ENCODE peak calls at places on chromosomes 13 and 19, in seven cellular contexts. U is neural crest cell; P is left colon; V is GM03348; N is uterus; F is psoas muscle; G is CD8-positive, alpha-beta T cell. M is an unnamed sample.

GRCh38 chr19:42062381-42062780 is 7.6 kb downstream of the GRIK5 start:
- DNase-seq in U (no peak), P (no peak), V (no peak), N (no peak), F (no peak), G (no peak), M (no peak)

GRCh38 chr19:38806371-38806770 is 6.4 kb downstream of the LGALS4 start:
- DNase-seq in U (no peak), P (no peak), V (no peak), N (no peak), F (no peak), G (no peak), M (no peak)

GRCh38 chr13:95540848-95541247 is 11.7 kb upstream of the CLDN10 start:
- DNase-seq in U (no peak), P (no peak), V (no peak), N (no peak), F (peak; percentile 80), G (no peak), M (no peak)

GRCh38 chr13:22848539-22849052 is 332.2 kb upstream of the SGCG start:
- DNase-seq in U (no peak), P (peak; percentile 28), V (no peak), N (no peak), F (peak; percentile 68), G (no peak), M (no peak)

GRCh38 chr19:875265-875879 is 15.9 kb downstream of the CFD start:
- DNase-seq in U (no peak), P (no peak), V (no peak), N (no peak), F (no peak), G (no peak), M (no peak)

GRCh38 chr13:112885782-112886268 is 83.2 kb upstream of the MCF2L start:
- DNase-seq in U (peak; percentile 72), P (peak; percentile 89), V (peak; percentile 92), N (peak; percentile 70), F (peak; percentile 82), G (no peak), M (no peak)

GRCh38 chr13:94617389-94618000 is 15.8 kb downstream of the GPR180 start:
- DNase-seq in U (no peak), P (no peak), V (peak; percentile 29), N (no peak), F (no peak), G (peak; percentile 29), M (no peak)

GRCh38 chr19:16036397-16036925 is 39.8 kb upstream of the TPM4 start:
- DNase-seq in U (no peak), P (no peak), V (peak; percentile 2), N (no peak), F (no peak), G (no peak), M (no peak)

GRCh38 chr19:45767881-45768643 is 990 bp downstream of the SIX5 start:
- DNase-seq in U (peak; percentile 50), P (peak; percentile 70), V (peak; percentile 54), N (peak; percentile 77), F (peak; percentile 88), G (no peak), M (no peak)

GRCh38 chr13:72390909-72391308 is 336.5 kb downstream of the MZT1 start:
- DNase-seq in U (no peak), P (no peak), V (no peak), N (no peak), F (no peak), G (no peak), M (no peak)

GRCh38 chr13:42078113-42078769 is 29.8 kb downstream of the DGKH start:
- DNase-seq in U (no peak), P (peak; percentile 27), V (peak; percentile 18), N (no peak), F (no peak), G (no peak), M (no peak)

GRCh38 chr19:16285769-16286564 is 38.7 kb upstream of the KLF2 start:
- DNase-seq in U (no peak), P (no peak), V (no peak), N (no peak), F (peak; percentile 58), G (no peak), M (no peak)

GRCh38 chr19:51931921-51932320 is 4.6 kb downstream of the ZNF613 start:
- DNase-seq in U (no peak), P (no peak), V (no peak), N (no peak), F (no peak), G (no peak), M (no peak)

GRCh38 chr19:51185868-51186215 is 39.0 kb upstream of the CD33 start:
- DNase-seq in U (no peak), P (no peak), V (no peak), N (no peak), F (no peak), G (no peak), M (no peak)

GRCh38 chr13:113553541-113554332 is 30.8 kb upstream of the TFDP1 start:
- DNase-seq in U (no peak), P (peak; percentile 21), V (no peak), N (peak; percentile 12), F (no peak), G (no peak), M (no peak)

GRCh38 chr13:20274466-20274865 is 42.3 kb upstream of the GJB6 start:
- DNase-seq in U (no peak), P (no peak), V (no peak), N (no peak), F (no peak), G (no peak), M (no peak)

GRCh38 chr19:52190679-52191293 is 934 bp downstream of the PPP2R1A start:
- DNase-seq in U (peak; percentile 2), P (peak; percentile 53), V (peak; percentile 69), N (peak; percentile 21), F (peak; percentile 74), G (no peak), M (no peak)

GRCh38 chr13:28659611-28659970 is 661 bp downstream of the POMP start:
- DNase-seq in U (no peak), P (no peak), V (peak; percentile 46), N (no peak), F (no peak), G (no peak), M (no peak)

GRCh38 chr19:4036576-4037300 is 29.2 kb downstream of the PIAS4 start:
- DNase-seq in U (no peak), P (no peak), V (no peak), N (no peak), F (no peak), G (no peak), M (no peak)

GRCh38 chr13:86051134-86052103 is 252.2 kb upstream of the SLITRK6 start:
- DNase-seq in U (no peak), P (peak; percentile 26), V (no peak), N (no peak), F (no peak), G (no peak), M (no peak)

GRCh38 chr13:77863037-77863630 is 55.5 kb downstream of the EDNRB start:
- DNase-seq in U (no peak), P (no peak), V (no peak), N (no peak), F (no peak), G (no peak), M (no peak)

GRCh38 chr13:43879323-43880181 is at the start of the genes CCDC122 and LACC1:
- DNase-seq in U (peak; percentile 51), P (peak; percentile 81), V (peak; percentile 94), N (peak; percentile 78), F (peak; percentile 90), G (peak; percentile 71), M (peak; percentile 43)

GRCh38 chr19:45096700-45097099 is 3.7 kb downstream of the PPP1R37 start:
- DNase-seq in U (no peak), P (no peak), V (no peak), N (no peak), F (no peak), G (no peak), M (no peak)

GRCh38 chr13:24625870-24626419 is 54.3 kb upstream of the ATP12A start:
- DNase-seq in U (no peak), P (no peak), V (peak; percentile 4), N (no peak), F (no peak), G (no peak), M (no peak)

GRCh38 chr13:34338102-34338501 is 520.2 kb downstream of the RFC3 start:
- DNase-seq in U (no peak), P (no peak), V (no peak), N (no peak), F (no peak), G (no peak), M (no peak)

GRCh38 chr19:35052599-35053190 is 11.2 kb downstream of the HPN start:
- DNase-seq in U (no peak), P (no peak), V (no peak), N (no peak), F (peak; percentile 71), G (no peak), M (no peak)